ENCODE peak calls at places on chromosomes 5 and 9, in six cellular contexts. T is upper lobe of right lung, N is AG09319, U is pancreas, J is HFFc6, P is tibial artery. A is an unnamed sample.

GRCh38 chr5:126419102-126419501 is 4.1 kb upstream of the GRAMD2B start:
- DNase-seq in T (no peak), N (no peak), U (no peak), J (no peak), P (no peak), A (no peak)

GRCh38 chr9:108842610-108843295 is 13.0 kb downstream of the ACTL7B start:
- DNase-seq in T (no peak), N (no peak), U (no peak), J (no peak), P (no peak), A (no peak)

GRCh38 chr9:136725612-136726011 is 13.2 kb downstream of the DIPK1B start:
- DNase-seq in T (no peak), N (no peak), U (no peak), J (no peak), P (no peak), A (no peak)

GRCh38 chr9:116344416-116344815 is 190.8 kb downstream of the PAPPA start:
- DNase-seq in T (no peak), N (no peak), U (no peak), J (no peak), P (no peak), A (no peak)

GRCh38 chr5:17217421-17218352 is at the start of gene BASP1:
- DNase-seq in T (peak; percentile 90), N (peak; percentile 67), U (peak; percentile 70), J (peak; percentile 65), P (peak; percentile 90), A (peak; percentile 80)

GRCh38 chr9:128554155-128554862 is 1.9 kb downstream of the SPTAN1 start:
- DNase-seq in T (no peak), N (peak; percentile 60), U (peak; percentile 23), J (peak; percentile 91), P (peak; percentile 70), A (peak; percentile 87)

GRCh38 chr5:173123416-173123815 is 20.9 kb upstream of the BNIP1 start:
- DNase-seq in T (no peak), N (peak; percentile 11), U (no peak), J (no peak), P (no peak), A (no peak)

GRCh38 chr9:121199921-121200320 is 1.7 kb downstream of the RAB14 start:
- DNase-seq in T (no peak), N (no peak), U (no peak), J (peak; percentile 9), P (no peak), A (no peak)

GRCh38 chr9:114102484-114102883 is 3.4 kb upstream of the KIF12 start:
- DNase-seq in T (no peak), N (no peak), U (no peak), J (no peak), P (no peak), A (no peak)

GRCh38 chr5:8981016-8981415 is 564.9 kb downstream of the SEMA5A start:
- DNase-seq in T (no peak), N (no peak), U (no peak), J (no peak), P (no peak), A (no peak)

GRCh38 chr5:135977375-135977928 is 22.7 kb upstream of the LECT2 start:
- DNase-seq in T (peak; percentile 92), N (no peak), U (peak; percentile 50), J (no peak), P (peak; percentile 86), A (peak; percentile 80)

GRCh38 chr5:130102375-130102774 is 198.1 kb downstream of the CHSY3 start:
- DNase-seq in T (no peak), N (no peak), U (no peak), J (no peak), P (no peak), A (no peak)

GRCh38 chr5:168931638-168932345 is 352.6 kb upstream of the PANK3 start:
- DNase-seq in T (no peak), N (no peak), U (no peak), J (peak; percentile 10), P (no peak), A (no peak)

GRCh38 chr5:55391707-55392106 is 83.9 kb downstream of the MTREX start:
- DNase-seq in T (no peak), N (no peak), U (no peak), J (no peak), P (no peak), A (no peak)

GRCh38 chr9:70232476-70232875 is 26.3 kb upstream of the SMC5 start:
- DNase-seq in T (no peak), N (no peak), U (no peak), J (no peak), P (no peak), A (no peak)

GRCh38 chr9:138022756-138023393 is 145.3 kb downstream of the CACNA1B start:
- DNase-seq in T (peak; percentile 47), N (no peak), U (no peak), J (no peak), P (peak; percentile 44), A (peak; percentile 35)

GRCh38 chr9:138022121-138022741 is 144.6 kb downstream of the CACNA1B start:
- DNase-seq in T (peak; percentile 61), N (no peak), U (peak; percentile 43), J (no peak), P (no peak), A (peak; percentile 55)

GRCh38 chr9:138021251-138022056 is 143.9 kb downstream of the CACNA1B start:
- DNase-seq in T (no peak), N (no peak), U (no peak), J (no peak), P (no peak), A (peak; percentile 37)

GRCh38 chr9:138020795-138021182 is 143.2 kb downstream of the CACNA1B start:
- DNase-seq in T (no peak), N (no peak), U (no peak), J (no peak), P (no peak), A (peak; percentile 48)

GRCh38 chr9:138020120-138020794 is 142.7 kb downstream of the CACNA1B start:
- DNase-seq in T (no peak), N (no peak), U (no peak), J (no peak), P (no peak), A (peak; percentile 57)
- TF ChIP-seq CTCF in T (no peak), N (no peak), U (no peak), J (no peak), P (no peak), A (no peak)

DNA sequence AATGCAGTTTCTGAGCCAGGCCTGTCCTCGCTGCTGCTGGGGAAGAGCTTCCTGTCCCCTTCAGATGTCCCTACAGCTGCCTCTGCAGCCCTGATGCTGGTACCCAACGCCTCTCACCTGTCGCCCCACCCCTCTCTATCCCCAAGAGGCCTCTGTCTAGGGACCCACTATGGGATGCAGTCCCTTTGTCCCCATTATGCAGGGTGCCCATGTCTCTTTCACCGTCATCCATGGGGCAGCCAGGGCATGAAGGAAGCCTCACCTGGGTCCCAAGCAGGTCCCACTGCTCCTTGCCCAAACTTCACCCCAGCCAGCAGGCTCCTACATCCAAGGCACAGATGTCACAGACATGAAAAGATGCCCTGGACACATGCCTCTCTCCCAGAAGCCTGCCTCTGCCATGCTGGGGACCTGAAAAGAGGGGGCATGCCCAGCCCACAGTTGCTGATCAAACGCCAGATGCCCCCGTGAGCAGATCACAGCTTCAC is 81.2 kb downstream of the ADAMTS2 start:
- DNase-seq in T (peak; percentile 45), N (no peak), U (peak; percentile 5), J (no peak), P (peak; percentile 61), A (peak; percentile 56)
- TF ChIP-seq CTCF in T (no peak), N (no peak), U (no peak), J (no peak), P (no peak), A (no peak)

GRCh38 chr5:146906803-146907202 is 28.2 kb upstream of the PPP2R2B start:
- DNase-seq in T (no peak), N (no peak), U (no peak), J (no peak), P (no peak), A (no peak)
- TF ChIP-seq CTCF in T (no peak), N (no peak), U (no peak), J (no peak), P (no peak), A (no peak)

DNA sequence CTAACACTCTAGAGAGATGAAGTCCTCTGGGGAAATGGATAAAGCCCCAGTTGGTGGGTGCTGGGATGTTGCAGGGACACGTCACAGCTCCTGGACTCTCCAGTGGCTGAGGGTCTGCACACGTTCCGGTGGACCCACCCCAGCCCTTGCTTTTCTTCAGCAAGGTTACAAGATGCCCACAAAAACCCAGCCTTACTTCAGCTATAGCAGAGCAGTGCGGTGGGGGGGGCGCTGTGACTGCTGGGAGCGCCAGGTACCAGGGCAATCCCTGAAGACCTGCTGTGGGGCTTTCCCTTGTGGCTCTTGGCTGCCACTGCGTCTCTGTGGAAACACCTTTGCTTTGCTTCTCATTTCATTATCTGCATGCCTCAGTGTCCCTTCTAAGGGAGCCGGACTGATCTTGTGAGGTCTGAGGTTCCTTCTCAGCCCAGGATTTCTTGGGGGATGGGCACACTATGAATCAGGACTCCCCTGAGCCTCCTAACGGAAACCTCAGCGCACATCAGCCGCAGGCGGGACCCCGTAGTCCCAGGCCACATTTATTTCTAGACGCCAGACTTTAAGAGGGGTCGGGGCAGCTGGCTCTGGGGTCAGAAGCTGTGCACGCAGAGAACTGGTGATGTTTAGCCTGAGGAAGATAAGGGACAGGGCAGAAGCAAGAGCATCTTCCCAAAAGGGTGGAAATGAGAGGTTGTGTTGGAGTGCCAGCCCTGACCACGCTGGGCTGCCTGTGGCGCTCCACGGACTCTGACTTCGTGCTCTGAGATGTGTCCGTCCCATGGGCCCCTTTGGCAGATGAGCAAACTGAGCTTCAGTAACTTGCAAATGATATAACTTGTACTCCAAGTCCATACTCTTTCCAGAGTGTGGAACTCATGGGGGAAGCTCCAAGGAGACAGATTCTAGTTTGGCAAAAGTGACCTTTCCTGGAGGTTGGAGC is 106.8 kb downstream of the WNK2 start:
- DNase-seq in T (peak; percentile 53), N (no peak), U (no peak), J (no peak), P (peak; percentile 51), A (no peak)
- TF ChIP-seq CTCF in T (no peak), N (no peak), U (no peak), J (no peak), P (no peak), A (no peak)

DNA sequence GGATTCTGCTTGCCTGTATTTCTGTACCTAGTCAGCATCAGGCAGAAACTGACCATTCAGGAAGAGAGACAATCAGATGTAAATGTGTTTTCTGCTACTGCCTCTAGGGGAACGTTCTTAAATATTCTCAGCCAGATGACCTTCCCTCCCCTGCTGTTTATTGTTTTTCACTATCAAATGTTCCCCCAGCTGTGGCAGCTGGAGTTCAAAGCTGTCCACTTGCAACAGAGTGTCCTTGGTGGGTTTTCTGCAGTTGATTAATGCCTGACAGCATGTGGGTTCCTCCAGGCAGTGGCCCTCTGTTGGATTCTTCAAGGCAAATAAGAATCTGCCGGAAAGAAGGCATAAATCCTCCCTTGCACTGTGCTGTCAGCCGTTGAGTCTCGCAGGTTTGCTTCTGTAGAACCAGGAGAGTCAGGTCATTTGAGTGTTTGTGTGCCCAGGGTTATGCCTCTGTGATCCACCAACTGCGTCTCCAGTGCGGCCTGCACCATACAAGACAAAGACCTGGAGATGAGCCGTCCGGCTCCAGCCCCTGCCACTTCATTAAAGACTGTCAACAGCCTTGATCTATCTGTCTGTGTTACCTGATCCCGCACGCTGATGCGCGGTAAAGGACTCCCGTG is 203.4 kb downstream of the GADD45G start:
- DNase-seq in T (no peak), N (no peak), U (no peak), J (no peak), P (peak; percentile 16), A (no peak)
- TF ChIP-seq CTCF in T (peak; percentile 17), N (no peak), U (no peak), J (no peak), P (no peak), A (no peak)

DNA sequence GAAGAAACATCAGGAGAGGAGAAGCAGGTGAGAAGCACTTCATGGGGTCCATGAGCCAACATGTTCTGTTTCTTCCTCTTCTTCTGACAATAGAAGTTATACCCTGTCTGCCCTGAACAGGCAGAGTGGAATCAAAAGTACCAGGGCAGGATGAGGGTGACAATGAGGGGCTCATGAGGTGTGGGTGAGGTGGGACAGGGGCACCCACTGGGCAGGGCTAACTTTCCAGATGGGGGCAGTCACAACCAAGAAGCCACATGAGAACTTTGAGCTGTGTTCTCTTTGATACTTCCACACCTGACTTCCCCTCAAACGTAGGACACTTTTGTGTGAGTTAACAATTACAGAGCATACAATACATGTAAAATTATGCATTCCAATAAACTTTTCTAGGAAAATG is 92.7 kb downstream of the LHFPL2 start:
- DNase-seq in T (no peak), N (no peak), U (no peak), J (no peak), P (no peak), A (no peak)
- TF ChIP-seq CTCF in T (no peak), N (no peak), U (no peak), J (no peak), P (no peak), A (no peak)